ENCODE peak calls at places on chromosomes 7 and 10, in five cellular contexts. G is MM.1S, C is upper lobe of right lung, I is brain microvascular endothelial cell, Q is tibial nerve. D is an unnamed sample.
A peak's percentile ranks its signal among the peaks of the same experiment; 100 is the strongest.

GRCh38 chr7:124856299-124856888 is 73.2 kb downstream of the POT1 start:
- DNase-seq in C (no peak), Q (no peak), G (peak; percentile 58), I (peak; percentile 5), D (peak; percentile 12)

GRCh38 chr10:239109-239508 is 103.9 kb downstream of the ZMYND11 start:
- DNase-seq in G (no peak), C (no peak), I (peak; percentile 34), Q (no peak), D (no peak)

GRCh38 chr7:16083931-16084330 is 337.4 kb downstream of the CRPPA start:
- DNase-seq in I (no peak), C (no peak), Q (no peak), G (no peak), D (no peak)

GRCh38 chr7:104933022-104933421 is 81.0 kb upstream of the KMT2E start:
- DNase-seq in C (no peak), I (no peak), Q (no peak), G (no peak), D (no peak)

GRCh38 chr7:517848-518629 is 1.6 kb downstream of the PDGFA start:
- DNase-seq in G (no peak), C (peak; percentile 82), Q (peak; percentile 38), I (peak; percentile 52), D (no peak)

GRCh38 chr10:103416436-103417147 is 20.2 kb downstream of the PDCD11 start:
- DNase-seq in Q (peak; percentile 93), G (peak; percentile 69), I (peak; percentile 60), C (no peak), D (peak; percentile 59)

GRCh38 chr7:155269766-155270585 is 27.7 kb upstream of the INSIG1 start:
- DNase-seq in I (peak; percentile 73), G (no peak), C (no peak), Q (no peak), D (no peak)

GRCh38 chr7:75870557-75870956 is 8.3 kb upstream of the RHBDD2 start:
- DNase-seq in C (no peak), I (no peak), Q (no peak), G (no peak), D (no peak)

GRCh38 chr10:33413093-33413442 is 78.6 kb upstream of the NRP1 start:
- DNase-seq in C (no peak), G (no peak), I (peak; percentile 7), Q (no peak), D (no peak)

GRCh38 chr7:19982841-19983835 is 209.7 kb upstream of the TMEM196 start:
- DNase-seq in I (peak; percentile 87), G (peak; percentile 50), C (no peak), Q (peak; percentile 57), D (no peak)

GRCh38 chr10:91694170-91694794 is 61.4 kb upstream of the PPP1R3C start:
- DNase-seq in G (peak; percentile 40), Q (no peak), C (no peak), I (peak; percentile 49), D (peak; percentile 58)

GRCh38 chr10:101993836-101994235 is 62.1 kb downstream of the ARMH3 start:
- DNase-seq in I (no peak), C (no peak), G (no peak), Q (no peak), D (no peak)

GRCh38 chr10:70232859-70233108 is 445 bp downstream of the PPA1 start:
- DNase-seq in Q (no peak), C (no peak), I (no peak), G (no peak), D (no peak)

GRCh38 chr7:151632750-151633515 is 113.2 kb upstream of the RHEB start:
- DNase-seq in Q (peak; percentile 33), G (peak; percentile 94), I (peak; percentile 52), C (peak; percentile 83), D (peak; percentile 73)

GRCh38 chr10:30459283-30459682 is 25.3 kb downstream of the MAP3K8 start:
- DNase-seq in C (no peak), G (no peak), Q (no peak), I (peak; percentile 48), D (no peak)

GRCh38 chr10:133276435-133277201 is at the start of gene ADAM8:
- DNase-seq in Q (no peak), I (no peak), C (peak; percentile 78), G (peak; percentile 79), D (peak; percentile 94)

DNA sequence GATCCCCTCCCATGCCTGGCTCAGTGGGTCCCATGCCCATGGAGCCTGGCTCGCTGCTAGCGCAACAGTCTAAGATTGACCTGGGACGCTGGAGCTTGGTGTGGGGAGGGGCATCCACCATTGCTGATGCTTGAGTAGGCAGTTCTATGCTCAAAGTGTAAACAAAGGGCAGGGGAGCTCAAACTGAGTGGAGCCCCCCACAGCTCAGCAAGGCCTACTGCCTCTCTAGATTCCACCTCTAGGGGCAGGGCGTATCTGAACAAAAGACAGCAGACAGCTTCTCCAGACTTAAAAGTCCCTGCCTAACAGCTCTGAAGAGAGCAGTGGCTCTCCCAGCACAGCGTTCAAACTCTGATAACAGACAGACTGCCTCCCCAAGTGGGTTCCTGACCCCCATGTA is 31.2 kb upstream of the FFAR4 start:
- DNase-seq in Q (no peak), G (no peak), I (no peak), C (no peak), D (no peak)
- TF ChIP-seq CTCF in Q (no peak), G (no peak), I (no peak), C (no peak), D (no peak)

DNA sequence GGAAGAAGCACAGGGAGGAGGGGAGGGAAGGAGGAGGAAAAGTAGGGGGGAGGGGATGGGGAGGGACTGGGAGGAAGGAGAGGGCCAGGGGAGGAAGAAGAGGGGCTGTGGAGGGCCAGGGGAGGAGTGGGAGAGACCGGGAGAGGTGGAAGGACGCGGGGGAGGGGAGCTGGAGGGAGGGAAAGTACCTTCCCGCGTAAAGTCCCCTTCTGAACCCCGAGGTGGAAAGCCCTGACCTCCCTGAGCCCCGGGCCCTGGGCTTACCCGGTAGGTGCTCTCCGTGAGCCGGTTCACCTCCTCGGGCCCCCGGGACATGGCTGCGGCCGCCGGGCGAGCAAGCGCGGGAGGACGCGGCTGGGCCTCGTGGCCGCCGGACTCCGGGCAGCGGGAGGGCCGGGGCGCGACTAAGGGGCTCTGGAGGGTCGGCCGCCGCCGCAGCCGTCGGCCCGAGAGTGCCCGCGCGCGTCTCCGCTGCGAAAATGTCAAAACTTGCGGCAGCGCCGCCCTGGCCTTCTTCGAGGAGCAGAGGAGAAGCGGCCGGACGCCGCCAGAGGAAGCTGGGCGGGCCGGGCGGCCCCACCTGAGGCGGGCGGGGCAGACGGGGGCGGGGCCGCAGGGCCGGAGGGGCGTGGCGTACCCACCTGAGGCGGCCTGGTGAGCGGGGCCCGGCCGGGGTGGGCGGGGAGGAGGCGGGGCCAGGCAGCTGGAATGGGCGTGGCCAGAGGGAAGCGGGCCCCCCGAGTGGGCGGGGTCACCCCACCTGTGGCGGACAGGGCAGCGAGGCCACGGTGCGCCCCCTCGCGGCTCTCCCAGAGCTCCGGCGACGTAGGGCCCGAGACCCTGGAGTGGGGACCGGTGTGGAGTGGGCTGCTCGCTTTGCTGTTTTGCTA is at the start of gene BAIAP2L1:
- DNase-seq in C (peak; percentile 96), Q (peak; percentile 21), G (peak; percentile 92), I (peak; percentile 39), D (peak; percentile 99)
- TF ChIP-seq CTCF in C (peak; percentile 73), Q (no peak), G (peak; percentile 72), I (peak; percentile 71), D (peak; percentile 94)

GRCh38 chr7:99459087-99459486 is 6.9 kb downstream of the ATP5MF start:
- DNase-seq in I (no peak), C (no peak), Q (no peak), G (peak; percentile 53), D (peak; percentile 39)
- TF ChIP-seq CTCF in I (peak; percentile 58), C (no peak), Q (no peak), G (peak; percentile 42), D (no peak)

GRCh38 chr7:98285132-98286092 is 3.9 kb downstream of the BRI3 start:
- DNase-seq in Q (no peak), C (no peak), I (no peak), G (no peak), D (no peak)

GRCh38 chr7:98283887-98284222 is 2.4 kb downstream of the BRI3 start:
- DNase-seq in Q (no peak), G (no peak), C (peak; percentile 69), I (no peak), D (no peak)

GRCh38 chr7:98286093-98286525 is 4.6 kb downstream of the BRI3 start:
- DNase-seq in I (peak; percentile 24), G (no peak), C (peak; percentile 87), Q (peak; percentile 87), D (no peak)

GRCh38 chr7:98283127-98283886 is 1.8 kb downstream of the BRI3 start:
- DNase-seq in C (peak; percentile 87), I (peak; percentile 27), G (no peak), Q (peak; percentile 61), D (no peak)

GRCh38 chr7:98284335-98285036 is 3.0 kb downstream of the BRI3 start:
- DNase-seq in C (peak; percentile 93), G (no peak), Q (peak; percentile 57), I (peak; percentile 48), D (no peak)
- TF ChIP-seq CTCF in C (no peak), G (no peak), Q (no peak), I (no peak), D (no peak)

D was measured in GM13976.